ENCODE peak calls at places on chromosomes 13 and 19, in eight cellular contexts. F is HCT116, K is A549, D is SK-N-SH, I is GM12878, W is GM23338, X is K562, C is HepG2. L is an unnamed sample. For H3K4me1, the result is how much of the 10 kb centered on the place peaks cover.

GRCh38 chr13:75352641-75353327 is 129.2 kb downstream of the TBC1D4 start:
- DNase-seq in F (no peak), C (no peak), X (no peak), D (no peak), K (no peak), W (no peak), I (no peak), L (no peak)

GRCh38 chr19:45768644-45769053 is 403 bp downstream of the SIX5 start:
- DNase-seq in I (no peak), C (no peak), D (no peak), F (no peak), W (peak), K (peak), X (peak), L (no peak)

GRCh38 chr19:4472174-4472974 is at the start of gene HDGFL2:
- DNase-seq in K (no peak), D (no peak), W (no peak), X (no peak), I (no peak), F (no peak), C (no peak), L (no peak)

GRCh38 chr13:35496761-35497386 is 20.4 kb upstream of the MAB21L1 start:
- DNase-seq in I (no peak), K (no peak), D (no peak), X (no peak), W (no peak), F (no peak), C (no peak), L (no peak)

GRCh38 chr19:45564131-45564780 is 20.3 kb downstream of the OPA3 start:
- DNase-seq in F (no peak), X (no peak), W (peak), D (no peak), I (no peak), C (no peak), K (no peak), L (no peak)

GRCh38 chr19:38369584-38369983 is 4.8 kb upstream of the PSMD8 start:
- DNase-seq in I (no peak), D (no peak), C (no peak), F (no peak), K (no peak), W (no peak), X (no peak), L (no peak)

GRCh38 chr13:105587786-105588185 is 947.7 kb downstream of the EFNB2 start:
- DNase-seq in D (no peak), F (peak), X (no peak), W (peak), C (no peak), K (peak), I (no peak), L (no peak)

GRCh38 chr13:86729206-86729605 is 930.0 kb upstream of the SLITRK6 start:
- DNase-seq in X (no peak), W (no peak), D (no peak), K (no peak), I (no peak), F (no peak), C (no peak), L (no peak)

GRCh38 chr13:25911020-25911419 is 140.8 kb downstream of the SHISA2 start:
- DNase-seq in W (peak), D (no peak), X (no peak), C (no peak), I (no peak), F (no peak), K (no peak), L (no peak)

GRCh38 chr19:15369594-15369891 is 10.0 kb downstream of the AKAP8 start:
- DNase-seq in I (no peak), C (no peak), D (no peak), K (no peak), F (no peak), W (no peak), X (no peak), L (no peak)

GRCh38 chr13:110592670-110593069 is 22.7 kb upstream of the NAXD start:
- DNase-seq in I (no peak), F (no peak), D (no peak), K (no peak), C (no peak), W (no peak), X (no peak), L (no peak)

GRCh38 chr13:102369303-102369702 is 32.5 kb downstream of the FGF14 start:
- DNase-seq in W (no peak), C (no peak), X (no peak), D (no peak), I (no peak), K (no peak), F (no peak), L (no peak)

GRCh38 chr13:91025442-91025841 is 322.0 kb upstream of the MIR17HG start:
- DNase-seq in I (no peak), C (no peak), F (no peak), K (no peak), D (no peak), X (no peak), W (no peak), L (no peak)

GRCh38 chr19:36363845-36364244 is 15.2 kb downstream of the ZFP14 start:
- DNase-seq in K (no peak), X (no peak), W (no peak), I (no peak), F (no peak), C (no peak), D (no peak), L (no peak)

GRCh38 chr13:109569938-109570711 is 216.3 kb downstream of the IRS2 start:
- DNase-seq in F (no peak), I (peak), K (no peak), C (no peak), W (no peak), D (no peak), X (no peak), L (no peak)

GRCh38 chr19:11541238-11541637 is 2.6 kb downstream of the CNN1 start:
- DNase-seq in K (no peak), C (no peak), X (no peak), W (no peak), F (no peak), I (no peak), D (no peak), L (no peak)

GRCh38 chr19:45333609-45334303 is 6.8 kb upstream of the KLC3 start:
- DNase-seq in W (no peak), X (no peak), K (no peak), F (no peak), C (no peak), D (no peak), I (no peak), L (no peak)

GRCh38 chr13:42814868-42815267 is 33.5 kb downstream of the FAM216B start:
- DNase-seq in F (no peak), W (no peak), X (no peak), I (no peak), C (no peak), D (peak), K (peak), L (no peak)

GRCh38 chr13:64428196-64428595 is 2801.9 kb downstream of the PCDH9 start:
- DNase-seq in I (no peak), D (no peak), K (no peak), C (no peak), F (no peak), W (no peak), X (no peak), L (no peak)

GRCh38 chr13:64709079-64709478 is 2521.1 kb downstream of the PCDH9 start:
- DNase-seq in X (no peak), W (no peak), D (no peak), K (no peak), F (no peak), C (no peak), I (no peak), L (no peak)

GRCh38 chr19:39845621-39846175 is 481 bp downstream of the FBL start:
- DNase-seq in X (peak), D (peak), W (peak), F (no peak), K (peak), C (no peak), I (no peak), L (peak)

GRCh38 chr19:34461375-34462100 is 20.0 kb upstream of the WTIP start:
- DNase-seq in D (no peak), C (no peak), K (no peak), F (no peak), W (no peak), X (no peak), I (no peak), L (no peak)

GRCh38 chr13:76161143-76161542 is 525.0 kb downstream of the LMO7 start:
- DNase-seq in C (no peak), W (no peak), K (no peak), F (no peak), X (no peak), I (no peak), D (no peak), L (no peak)

GRCh38 chr13:38602261-38602660 is 84.6 kb upstream of the FREM2 start:
- DNase-seq in X (peak), F (no peak), K (no peak), I (no peak), C (no peak), D (no peak), W (no peak), L (no peak)

GRCh38 chr13:109840201-109840892 is 54.0 kb upstream of the IRS2 start:
- DNase-seq in F (peak), K (no peak), W (no peak), D (no peak), C (no peak), X (no peak), I (no peak), L (no peak)

GRCh38 chr19:51552996-51553725 is 17.9 kb upstream of the ZNF175 start:
- DNase-seq in I (no peak), F (peak), D (peak), W (peak), K (peak), X (peak), C (peak), L (no peak)

GRCh38 chr13:75769141-75769905 is 133.2 kb downstream of the LMO7 start:
- DNase-seq in D (peak), X (no peak), C (no peak), F (no peak), I (no peak), K (no peak), W (no peak), L (no peak)

GRCh38 chr13:38542601-38543000 is 144.3 kb upstream of the FREM2 start:
- DNase-seq in F (no peak), I (no peak), W (no peak), D (no peak), X (no peak), C (no peak), K (no peak), L (no peak)

GRCh38 chr13:64810701-64811258 is 2419.4 kb downstream of the PCDH9 start:
- DNase-seq in W (no peak), F (no peak), D (no peak), K (no peak), I (no peak), X (no peak), C (no peak), L (no peak)

GRCh38 chr13:29591310-29591709 is 4.2 kb downstream of the SLC7A1 start:
- DNase-seq in D (no peak), C (no peak), K (no peak), X (no peak), I (no peak), F (no peak), W (no peak), L (no peak)

GRCh38 chr19:48613852-48614435 is 932 bp downstream of the FAM83E start:
- DNase-seq in X (no peak), F (no peak), C (no peak), I (no peak), D (no peak), K (no peak), W (no peak), L (no peak)

GRCh38 chr13:98307744-98308524 is 130.9 kb upstream of the RNF113B start:
- DNase-seq in C (no peak), I (no peak), D (no peak), K (no peak), F (no peak), X (no peak), W (no peak), L (no peak)

GRCh38 chr13:109795021-109795420 is 8.6 kb upstream of the IRS2 start:
- DNase-seq in X (no peak), C (no peak), D (no peak), W (no peak), I (no peak), K (no peak), F (no peak), L (no peak)

GRCh38 chr19:46979103-46979769 is 40.4 kb upstream of the NPAS1 start:
- DNase-seq in C (no peak), I (no peak), F (no peak), X (no peak), K (no peak), D (no peak), W (no peak), L (no peak)
- H3K4me1 ChIP-seq in C (half or more), I (under half), F (under half), X (under half), K (half or more), D (half or more), W (under half), L (under half)

DNA sequence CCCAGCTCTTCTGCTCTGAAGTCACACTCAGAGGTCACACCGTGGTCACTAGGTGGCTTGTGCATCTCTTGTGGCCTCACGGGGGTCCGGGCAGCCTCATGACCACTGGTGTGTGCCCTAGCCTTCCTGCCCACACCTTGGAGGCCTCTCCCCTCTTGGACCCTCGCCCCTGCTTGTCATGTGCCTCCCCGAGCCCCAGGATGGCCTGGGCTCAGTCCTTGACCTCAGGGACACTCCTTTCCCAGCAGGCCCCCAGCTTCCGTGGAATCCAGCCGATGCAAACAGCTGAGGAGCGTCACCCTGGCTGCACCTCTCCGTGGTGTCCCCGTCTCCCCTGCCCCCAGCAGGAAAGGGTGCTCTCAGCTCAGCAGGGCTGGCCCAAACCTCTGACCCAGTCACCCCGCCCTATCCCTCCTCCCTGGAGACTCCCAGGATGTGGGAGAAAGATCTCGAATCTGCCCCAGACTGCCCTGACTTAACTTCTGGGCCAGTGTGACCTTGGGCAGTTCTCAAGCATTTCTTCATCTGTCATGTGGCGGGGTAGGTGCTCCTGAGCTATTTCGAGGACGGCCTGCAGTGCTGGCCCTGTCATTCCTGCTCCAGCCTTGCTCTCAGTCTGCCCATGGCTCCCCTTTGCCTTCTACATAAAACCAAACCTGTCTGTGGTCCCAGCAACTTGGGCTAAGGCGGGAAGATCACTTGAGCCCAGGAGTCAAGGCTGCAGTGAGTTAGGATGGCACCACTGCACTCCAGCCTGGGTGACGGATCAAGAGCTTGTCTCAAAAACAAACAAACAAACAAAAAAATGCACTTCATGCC is 4.6 kb upstream of the SLC25A42 start:
- DNase-seq in K (no peak), I (no peak), D (no peak), F (no peak), X (peak), W (no peak), C (no peak), L (no peak)
- H3K27ac ChIP-seq in K (no peak), I (no peak), D (no peak), F (no peak), X (peak), W (no peak), C (no peak), L (no peak)

DNA sequence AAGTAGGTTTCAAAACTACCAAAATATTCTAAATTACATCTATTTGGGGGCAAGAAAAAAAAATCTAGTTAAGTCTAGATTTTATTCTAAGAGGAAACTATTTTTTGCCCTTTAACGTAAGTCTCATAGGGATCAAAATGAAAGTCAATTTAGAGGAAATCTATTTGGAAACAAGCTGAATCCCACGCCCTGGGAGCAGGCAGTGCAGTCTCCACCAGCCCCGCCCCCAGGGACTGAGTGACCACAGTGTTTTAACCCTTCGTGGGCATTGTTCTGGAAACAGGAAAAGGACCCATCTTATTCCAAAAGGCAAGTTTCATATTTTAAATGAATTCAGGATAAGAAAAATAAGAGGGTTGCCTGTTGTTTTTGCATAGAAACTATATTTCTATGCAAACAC is 209.7 kb downstream of the SPRY2 start:
- DNase-seq in D (peak), C (no peak), K (peak), W (peak), I (no peak), X (no peak), F (no peak), L (no peak)
- TF ChIP-seq REST in D (no peak), C (no peak), K (no peak), W (no peak), I (no peak), X (no peak), F (no peak), L (no peak)

GRCh38 chr19:16447015-16447384 is 24.8 kb downstream of the EPS15L1 start:
- DNase-seq in W (no peak), I (peak), X (peak), K (no peak), D (no peak), C (peak), F (no peak), L (no peak)

GRCh38 chr19:16452321-16452720 is 19.4 kb downstream of the EPS15L1 start:
- DNase-seq in D (no peak), F (no peak), W (peak), X (no peak), I (no peak), K (no peak), C (no peak), L (no peak)

GRCh38 chr19:16446108-16447014 is 25.4 kb downstream of the EPS15L1 start:
- DNase-seq in D (no peak), X (no peak), W (no peak), I (peak), K (no peak), F (no peak), C (no peak), L (no peak)

GRCh38 chr19:16445238-16446107 is 26.3 kb downstream of the EPS15L1 start:
- DNase-seq in F (no peak), X (no peak), W (no peak), I (peak), K (no peak), C (peak), D (no peak), L (no peak)

DNA sequence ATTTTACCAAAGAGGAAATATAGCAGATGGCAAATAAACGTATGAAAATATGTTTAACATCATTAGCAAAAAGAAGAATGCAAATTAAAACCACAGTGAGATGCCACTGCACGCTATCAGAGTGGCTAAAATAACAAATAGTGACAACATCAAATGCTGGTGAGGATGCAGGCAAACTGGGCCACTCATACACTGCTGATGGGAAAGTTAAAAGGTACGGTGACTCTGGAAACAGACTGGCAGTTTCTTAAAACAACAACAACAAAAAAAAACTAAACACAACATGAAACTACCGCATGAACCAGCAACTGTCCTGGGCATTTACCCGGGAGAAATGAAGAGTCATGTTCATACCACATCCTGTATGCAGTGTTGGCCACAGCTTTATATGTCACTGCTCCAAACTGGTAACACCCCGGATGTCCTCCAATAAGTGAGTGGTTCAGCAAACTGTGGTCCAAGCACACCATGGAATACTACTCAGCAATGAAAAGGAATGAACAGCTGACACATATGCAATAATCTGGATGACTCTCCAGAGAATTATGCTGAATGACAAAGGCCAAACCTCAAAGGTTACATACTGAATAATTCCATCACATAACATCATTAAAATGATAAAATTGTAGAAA is 22.3 kb downstream of the EPS15L1 start:
- DNase-seq in K (no peak), F (no peak), C (no peak), I (peak), X (no peak), D (no peak), W (no peak), L (no peak)
- H3K4me1 ChIP-seq in K (under half), F (under half), C (under half), I (half or more), X (under half), D (under half), W (under half), L (under half)

GRCh38 chr19:55176116-55176515 is 4.0 kb downstream of the SYT5 start:
- DNase-seq in D (no peak), C (no peak), X (peak), K (no peak), W (no peak), F (no peak), I (no peak), L (no peak)

GRCh38 chr19:55175117-55175867 is 4.8 kb downstream of the SYT5 start:
- DNase-seq in I (no peak), X (peak), F (no peak), D (no peak), C (no peak), K (no peak), W (peak), L (no peak)

GRCh38 chr19:55181740-55182139 is 1.7 kb upstream of the SYT5 start:
- DNase-seq in F (no peak), W (no peak), C (no peak), K (no peak), X (no peak), I (no peak), D (no peak), L (no peak)

GRCh38 chr19:55178781-55179569 is 1.1 kb downstream of the SYT5 start:
- DNase-seq in C (peak), W (peak), D (peak), X (peak), K (peak), I (peak), F (peak), L (peak)

GRCh38 chr19:55179570-55180484 is at the start of gene SYT5:
- DNase-seq in X (peak), D (peak), W (peak), F (no peak), K (peak), I (no peak), C (no peak), L (no peak)
- H3K27ac ChIP-seq in X (no peak), D (no peak), W (no peak), F (no peak), K (no peak), I (no peak), C (no peak), L (no peak)

GRCh38 chr19:2561895-2562294 is 86.0 kb downstream of the GADD45B start:
- DNase-seq in K (no peak), F (no peak), D (no peak), W (no peak), X (no peak), C (no peak), I (peak), L (no peak)
- TF ChIP-seq REST in K (no peak), F (no peak), D (no peak), W (no peak), X (no peak), C (no peak), I (peak), L (no peak)

GRCh38 chr19:49870309-49870901 is 3.0 kb upstream of the PNKP start:
- DNase-seq in K (no peak), D (no peak), X (peak), F (no peak), W (no peak), I (no peak), C (no peak), L (no peak)
- H3K4me1 ChIP-seq in K (under half), D (under half), X (under half), F (under half), W (under half), I (under half), C (under half), L (under half)

L was measured in Panc1.